ENCODE peak calls at places on chromosome 19, in ten cellular contexts. H is neural progenitor cell, L is heart left ventricle, X is fibroblast of lung, O is body of pancreas, J is endodermal cell, S is stomach, V is tibial nerve, G is lower lobe of right lung, P is mammary epithelial cell. F is an unnamed sample.

GRCh38 chr19:5613466-5613865 is 9.1 kb downstream of the SAFB2 start:
- DNase-seq in L (no peak), V (no peak), P (no peak), G (no peak), J (no peak), X (no peak), H (no peak), S (no peak), O (no peak), F (no peak)

GRCh38 chr19:46739290-46739771 is 6.5 kb upstream of the FKRP start:
- DNase-seq in S (no peak), J (no peak), G (no peak), V (no peak), P (no peak), O (no peak), H (no peak), L (peak; percentile 95), X (no peak), F (no peak)

GRCh38 chr19:33005440-33005839 is 33.4 kb downstream of the FAAP24 start:
- DNase-seq in X (no peak), L (no peak), V (no peak), S (no peak), O (no peak), J (peak; percentile 64), H (no peak), P (no peak), G (no peak), F (no peak)

GRCh38 chr19:18156841-18157464 is 4.0 kb downstream of the PIK3R2 start:
- DNase-seq in P (peak; percentile 88), H (no peak), V (peak; percentile 74), J (no peak), X (peak; percentile 82), S (peak; percentile 95), G (peak; percentile 92), O (peak; percentile 87), L (peak; percentile 95), F (no peak)

GRCh38 chr19:3695986-3696659 is 4.1 kb downstream of the PIP5K1C start:
- DNase-seq in V (no peak), S (no peak), L (no peak), X (no peak), G (no peak), J (no peak), H (no peak), O (no peak), P (no peak), F (no peak)

GRCh38 chr19:19475845-19476828 is 39.2 kb downstream of the TSSK6 start:
- DNase-seq in J (peak; percentile 81), O (no peak), L (no peak), H (peak; percentile 60), S (no peak), X (no peak), G (no peak), V (no peak), P (peak; percentile 34), F (no peak)

GRCh38 chr19:8445488-8446001 is 770 bp downstream of the HNRNPM start:
- DNase-seq in O (peak; percentile 63), L (peak; percentile 64), X (peak; percentile 43), P (peak; percentile 52), G (peak; percentile 72), J (peak; percentile 67), S (peak; percentile 67), V (no peak), H (peak; percentile 78), F (no peak)

GRCh38 chr19:45354443-45354842 is 13.9 kb downstream of the KLC3 start:
- DNase-seq in P (no peak), V (no peak), H (no peak), X (no peak), O (no peak), S (no peak), J (no peak), L (no peak), G (no peak), F (no peak)

GRCh38 chr19:7328647-7329046 is 20.1 kb upstream of the ARHGEF18 start:
- DNase-seq in O (no peak), G (no peak), S (no peak), V (no peak), L (no peak), P (no peak), J (no peak), H (no peak), X (no peak), F (no peak)

GRCh38 chr19:55652311-55653078 is 2.3 kb upstream of the U2AF2 start:
- DNase-seq in V (no peak), S (no peak), P (no peak), O (no peak), L (peak; percentile 57), H (no peak), X (no peak), J (peak; percentile 87), G (peak; percentile 64), F (no peak)

GRCh38 chr19:50043967-50044366 is 18.2 kb downstream of the ZNF473 start:
- DNase-seq in X (no peak), S (no peak), H (no peak), V (no peak), L (no peak), G (no peak), P (no peak), O (no peak), J (no peak), F (no peak)

GRCh38 chr19:50042363-50043024 is 16.7 kb downstream of the ZNF473 start:
- DNase-seq in X (no peak), O (no peak), L (no peak), J (no peak), H (no peak), S (no peak), V (no peak), P (no peak), G (no peak), F (no peak)

GRCh38 chr19:50046649-50047503 is 21.1 kb downstream of the ZNF473 start:
- DNase-seq in V (peak; percentile 26), J (peak; percentile 77), O (peak; percentile 63), L (peak; percentile 45), X (no peak), S (peak; percentile 29), H (no peak), G (peak; percentile 71), P (no peak), F (peak; percentile 43)

GRCh38 chr19:50047686-50048085 is 21.9 kb downstream of the ZNF473 start:
- DNase-seq in S (no peak), P (no peak), G (no peak), L (no peak), V (no peak), O (no peak), H (no peak), J (no peak), X (no peak), F (no peak)

DNA sequence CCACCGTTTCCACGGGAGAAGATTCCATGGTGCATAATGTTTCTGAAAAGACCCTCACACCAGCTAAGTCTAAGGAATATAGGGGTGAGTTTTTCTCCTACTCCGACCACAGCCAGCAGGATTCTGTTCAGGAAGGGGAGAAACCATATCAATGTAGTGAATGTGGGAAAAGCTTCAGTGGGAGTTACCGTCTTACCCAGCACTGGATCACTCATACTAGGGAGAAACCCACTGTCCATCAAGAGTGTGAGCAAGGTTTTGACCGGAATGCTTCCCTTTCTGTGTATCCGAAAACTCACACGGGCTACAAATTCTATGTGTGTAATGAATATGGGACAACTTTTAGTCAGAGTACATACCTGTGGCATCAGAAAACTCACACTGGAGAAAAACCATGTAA is 19.1 kb downstream of the ZNF473 start:
- DNase-seq in S (no peak), X (no peak), O (no peak), P (no peak), V (no peak), H (no peak), G (no peak), L (no peak), J (no peak), F (no peak)
- H3K9me3 ChIP-seq in S (peaks cover 62% of the 10 kb centered on the region), X (peaks cover 13% of the 10 kb centered on the region), O (peaks cover 38% of the 10 kb centered on the region), P (peaks cover 71% of the 10 kb centered on the region), V (no peaks in the 10 kb centered on the region), H (peaks cover 35% of the 10 kb centered on the region), G (peaks cover 30% of the 10 kb centered on the region), L (peaks cover 28% of the 10 kb centered on the region), J (peaks cover 78% of the 10 kb centered on the region), F (peaks cover 35% of the 10 kb centered on the region)

GRCh38 chr19:16088351-16088984 is 12.2 kb downstream of the TPM4 start:
- DNase-seq in J (peak; percentile 82), P (no peak), O (peak; percentile 46), V (no peak), G (peak; percentile 66), S (peak; percentile 52), L (no peak), H (no peak), X (peak; percentile 69), F (no peak)
- TF ChIP-seq CTCF in J (peak; percentile 47), P (no peak), O (peak; percentile 26), V (no peak), G (no peak), S (no peak), L (no peak), H (peak; percentile 16), X (no peak), F (no peak)

GRCh38 chr19:47768604-47769003 is 9.9 kb upstream of the SELENOW start:
- DNase-seq in J (peak; percentile 54), G (no peak), V (no peak), S (no peak), P (no peak), L (no peak), X (no peak), O (no peak), H (no peak), F (no peak)
- H3K4me3 ChIP-seq in J (no peak overlapping the region), G (no peak overlapping the region), V (no peak overlapping the region), S (no peak overlapping the region), P (no peak overlapping the region), L (no peak overlapping the region), X (no peak overlapping the region), O (no peak overlapping the region), H (no peak overlapping the region), F (no peak overlapping the region)

DNA sequence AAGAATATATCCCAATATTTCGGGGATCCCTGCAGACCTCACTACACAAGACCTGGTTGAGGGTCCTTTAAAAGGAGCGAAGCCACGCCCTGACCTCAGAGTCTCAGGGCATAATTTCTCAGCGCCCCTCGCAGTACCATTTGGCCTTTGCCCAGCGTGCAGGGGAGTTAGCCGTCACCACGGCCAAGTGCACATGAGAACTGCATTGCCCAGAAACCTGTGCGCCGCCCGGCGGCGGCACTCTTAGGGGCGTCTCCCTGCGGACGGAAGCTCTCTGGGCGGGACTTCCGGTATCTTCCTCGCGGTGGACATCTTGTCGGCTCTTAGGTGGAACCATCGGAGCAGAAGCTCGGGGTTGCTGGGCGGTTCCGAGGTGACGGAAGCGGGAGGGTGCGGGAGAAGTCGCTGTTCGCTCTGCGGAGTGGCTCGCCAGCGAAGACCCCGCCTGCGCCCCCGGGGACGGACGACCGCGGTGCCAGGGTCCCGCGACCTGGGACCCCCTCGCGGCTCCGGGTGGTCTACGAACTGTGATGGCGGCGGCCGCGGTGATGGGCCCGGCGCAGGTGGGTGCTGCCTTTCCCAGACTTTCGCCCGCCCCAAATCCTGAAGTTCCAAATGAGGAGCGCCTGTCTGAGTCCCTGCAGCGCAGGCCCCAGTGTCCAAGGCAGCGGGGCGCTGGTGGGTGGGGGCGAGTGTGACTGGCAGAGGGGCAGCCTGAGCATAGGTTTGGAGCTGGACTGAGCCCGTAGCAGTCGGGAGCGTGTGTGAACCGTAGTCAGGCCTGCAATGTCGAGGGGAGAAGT is at the start of gene ZNF134:
- DNase-seq in J (peak; percentile 96), X (peak; percentile 90), H (peak; percentile 94), G (peak; percentile 96), L (peak; percentile 97), S (peak; percentile 93), O (peak; percentile 90), P (peak; percentile 82), V (peak; percentile 70), F (peak; percentile 49)
- H3K9me3 ChIP-seq in J (peaks cover 54% of the 10 kb centered on the region), X (peaks cover 9% of the 10 kb centered on the region), H (peaks cover 39% of the 10 kb centered on the region), G (peaks cover 55% of the 10 kb centered on the region), L (peaks cover 48% of the 10 kb centered on the region), S (peaks cover 50% of the 10 kb centered on the region), O (peaks cover 44% of the 10 kb centered on the region), P (peaks cover 46% of the 10 kb centered on the region), V (no peaks in the 10 kb centered on the region), F (peaks cover 49% of the 10 kb centered on the region)

GRCh38 chr19:15418588-15419412 is at the start of gene AKAP8L:
- DNase-seq in L (peak; percentile 99), V (peak; percentile 99), J (peak; percentile 100), O (peak; percentile 99), H (peak; percentile 99), X (peak; percentile 100), S (peak; percentile 99), P (peak; percentile 99), G (peak; percentile 98), F (peak; percentile 100)
- TF ChIP-seq CTCF in L (peak; percentile 55), V (peak; percentile 42), J (peak; percentile 86), O (peak; percentile 80), H (peak; percentile 76), X (peak; percentile 45), S (peak; percentile 51), P (peak; percentile 51), G (peak; percentile 72), F (peak; percentile 45)